ENCODE peak calls at places on chromosomes 16 and 17, in five cellular contexts. One of them, this sample, is unnamed.

GRCh38 chr17:81558941-81559806 is 7.0 kb upstream of the FAAP100 start:
- DNase-seq in HT1080: no peak
- DNase-seq in SW480: no peak
- DNase-seq in stimulated activated CD4-positive, alpha-beta T cell treated with anti-CD3 and anti-CD28 coated beads, Interleukin-12 subunit alpha, Interleukin-12 subunit beta, amount 100 ng/mL, for 48 hours: no peak
- DNase-seq in KG1: no peak
- DNase-seq in this sample: no peak

GRCh38 chr16:2039286-2040030 is 8.2 kb downstream of the NTHL1 start:
- DNase-seq in HT1080: no peak
- DNase-seq in SW480: peak; percentile 80
- DNase-seq in stimulated activated CD4-positive, alpha-beta T cell treated with anti-CD3 and anti-CD28 coated beads, Interleukin-12 subunit alpha, Interleukin-12 subunit beta, amount 100 ng/mL, for 48 hours: no peak
- DNase-seq in KG1: no peak
- DNase-seq in this sample: peak; percentile 70

GRCh38 chr16:72972878-72973571 is 74.9 kb downstream of the ZFHX3 start:
- DNase-seq in HT1080: no peak
- DNase-seq in SW480: no peak
- DNase-seq in stimulated activated CD4-positive, alpha-beta T cell treated with anti-CD3 and anti-CD28 coated beads, Interleukin-12 subunit alpha, Interleukin-12 subunit beta, amount 100 ng/mL, for 48 hours: no peak
- DNase-seq in KG1: no peak
- DNase-seq in this sample: no peak

GRCh38 chr17:45184144-45184543 is 22.5 kb downstream of the HEXIM2 start:
- DNase-seq in HT1080: no peak
- DNase-seq in SW480: no peak
- DNase-seq in stimulated activated CD4-positive, alpha-beta T cell treated with anti-CD3 and anti-CD28 coated beads, Interleukin-12 subunit alpha, Interleukin-12 subunit beta, amount 100 ng/mL, for 48 hours: no peak
- DNase-seq in KG1: no peak
- DNase-seq in this sample: no peak

GRCh38 chr16:23317751-23318150 is 15.6 kb downstream of the SCNN1B start:
- DNase-seq in HT1080: no peak
- DNase-seq in SW480: no peak
- DNase-seq in stimulated activated CD4-positive, alpha-beta T cell treated with anti-CD3 and anti-CD28 coated beads, Interleukin-12 subunit alpha, Interleukin-12 subunit beta, amount 100 ng/mL, for 48 hours: no peak
- DNase-seq in KG1: no peak
- DNase-seq in this sample: no peak

GRCh38 chr16:24544640-24545039 is 5.3 kb downstream of the RBBP6 start:
- DNase-seq in HT1080: no peak
- DNase-seq in SW480: no peak
- DNase-seq in stimulated activated CD4-positive, alpha-beta T cell treated with anti-CD3 and anti-CD28 coated beads, Interleukin-12 subunit alpha, Interleukin-12 subunit beta, amount 100 ng/mL, for 48 hours: no peak
- DNase-seq in KG1: no peak
- DNase-seq in this sample: no peak

GRCh38 chr17:29561541-29562517 is 5.0 kb downstream of the ABHD15 start:
- DNase-seq in HT1080: no peak
- DNase-seq in SW480: no peak
- DNase-seq in stimulated activated CD4-positive, alpha-beta T cell treated with anti-CD3 and anti-CD28 coated beads, Interleukin-12 subunit alpha, Interleukin-12 subunit beta, amount 100 ng/mL, for 48 hours: no peak
- DNase-seq in KG1: peak; percentile 16
- DNase-seq in this sample: no peak

GRCh38 chr17:75759457-75759856 is 5.5 kb downstream of the GALK1 start:
- DNase-seq in HT1080: no peak
- DNase-seq in SW480: no peak
- DNase-seq in stimulated activated CD4-positive, alpha-beta T cell treated with anti-CD3 and anti-CD28 coated beads, Interleukin-12 subunit alpha, Interleukin-12 subunit beta, amount 100 ng/mL, for 48 hours: no peak
- DNase-seq in KG1: no peak
- DNase-seq in this sample: no peak

GRCh38 chr16:81531415-81531814 is 86.8 kb downstream of the CMIP start:
- DNase-seq in HT1080: no peak
- DNase-seq in SW480: no peak
- DNase-seq in stimulated activated CD4-positive, alpha-beta T cell treated with anti-CD3 and anti-CD28 coated beads, Interleukin-12 subunit alpha, Interleukin-12 subunit beta, amount 100 ng/mL, for 48 hours: no peak
- DNase-seq in KG1: no peak
- DNase-seq in this sample: no peak

GRCh38 chr16:58497935-58498334 is 2.0 kb upstream of the NDRG4 start:
- DNase-seq in HT1080: no peak
- DNase-seq in SW480: no peak
- DNase-seq in stimulated activated CD4-positive, alpha-beta T cell treated with anti-CD3 and anti-CD28 coated beads, Interleukin-12 subunit alpha, Interleukin-12 subunit beta, amount 100 ng/mL, for 48 hours: no peak
- DNase-seq in KG1: no peak
- DNase-seq in this sample: no peak

This sample was measured in Daoy.